ENCODE peak calls at places on chromosomes 5 and 9, in seven cellular contexts. T is cardiac muscle cell, V is HCT116, H is stomach, Z is tibial artery, R is mesenchymal stem cell, S is mammary epithelial cell. M is an unnamed sample.

GRCh38 chr5:40430112-40430725 is 249.5 kb upstream of the PTGER4 start:
- DNase-seq in Z (no peak), S (no peak), R (no peak), H (no peak), V (no peak), T (no peak), M (no peak)

GRCh38 chr5:169161022-169161680 is 139.8 kb downstream of the SLIT3 start:
- DNase-seq in H (no peak), R (peak), S (peak), T (peak), V (no peak), Z (peak), M (no peak)

GRCh38 chr5:13629218-13629617 is 315.3 kb downstream of the DNAH5 start:
- DNase-seq in R (no peak), Z (no peak), S (no peak), V (no peak), T (no peak), H (no peak), M (no peak)

GRCh38 chr9:30723656-30724055 is 1660.8 kb upstream of the ACO1 start:
- DNase-seq in V (no peak), S (peak), Z (no peak), H (no peak), T (no peak), R (no peak), M (no peak)

GRCh38 chr5:96562614-96563013 is 99.6 kb upstream of the CAST start:
- DNase-seq in H (no peak), Z (no peak), S (no peak), T (no peak), R (no peak), V (no peak), M (no peak)

GRCh38 chr9:124721109-124721850 is 49.8 kb downstream of the NR6A1 start:
- DNase-seq in H (no peak), T (no peak), S (no peak), R (peak), Z (no peak), V (peak), M (no peak)

GRCh38 chr9:131583836-131584555 is 38.7 kb downstream of the PRRT1B start:
- DNase-seq in S (no peak), V (no peak), H (no peak), R (no peak), Z (no peak), T (no peak), M (no peak)

GRCh38 chr5:69206528-69207190 is 17.3 kb downstream of the CENPH start:
- DNase-seq in Z (no peak), T (no peak), R (peak), S (peak), V (peak), H (peak), M (no peak)

GRCh38 chr5:135604046-135604445 is 25.3 kb upstream of the CXCL14 start:
- DNase-seq in H (no peak), V (no peak), R (no peak), S (no peak), T (no peak), Z (no peak), M (no peak)

GRCh38 chr5:80656425-80656824 is 1.6 kb upstream of the DHFR start:
- DNase-seq in H (no peak), V (no peak), T (no peak), R (peak), S (no peak), Z (no peak), M (no peak)

GRCh38 chr9:86557063-86557766 is 203.0 kb upstream of the TUT7 start:
- DNase-seq in R (peak), H (no peak), T (no peak), V (no peak), S (peak), Z (no peak), M (no peak)

GRCh38 chr9:36934478-36935065 is 99.5 kb downstream of the PAX5 start:
- DNase-seq in S (no peak), Z (no peak), R (no peak), V (no peak), T (no peak), H (peak), M (no peak)

GRCh38 chr9:130328349-130328801 is 62.8 kb downstream of the HMCN2 start:
- DNase-seq in T (no peak), R (peak), H (peak), Z (peak), V (no peak), S (no peak), M (no peak)

GRCh38 chr5:14160116-14160515 is 17.0 kb downstream of the TRIO start:
- DNase-seq in T (no peak), S (no peak), H (no peak), V (no peak), R (no peak), Z (no peak), M (no peak)

GRCh38 chr9:85156652-85157051 is 487.1 kb downstream of the NTRK2 start:
- DNase-seq in V (no peak), T (no peak), H (no peak), S (no peak), Z (no peak), R (no peak), M (no peak)

GRCh38 chr5:21171038-21171437 is 1183.0 kb upstream of the CDH18 start:
- DNase-seq in V (no peak), Z (no peak), T (no peak), S (no peak), H (no peak), R (no peak), M (no peak)

GRCh38 chr9:121294181-121294743 is 26.3 kb downstream of the GSN start:
- DNase-seq in R (no peak), Z (peak), S (no peak), V (no peak), H (no peak), T (no peak), M (no peak)

GRCh38 chr9:18826248-18826647 is 206.8 kb downstream of the SAXO1 start:
- DNase-seq in T (no peak), S (no peak), Z (no peak), R (no peak), V (no peak), H (no peak), M (no peak)

GRCh38 chr5:162444129-162444762 is 376.7 kb downstream of the GABRG2 start:
- DNase-seq in V (no peak), H (no peak), S (no peak), R (no peak), Z (no peak), T (no peak), M (no peak)

GRCh38 chr5:96752341-96753016 is 55.3 kb downstream of the ERAP1 start:
- DNase-seq in R (peak), Z (no peak), V (peak), H (no peak), T (peak), S (peak), M (peak)

GRCh38 chr5:124952079-124952478 is 205.6 kb upstream of the ZNF608 start:
- DNase-seq in H (peak), R (peak), Z (no peak), V (no peak), T (no peak), S (no peak), M (no peak)

DNA sequence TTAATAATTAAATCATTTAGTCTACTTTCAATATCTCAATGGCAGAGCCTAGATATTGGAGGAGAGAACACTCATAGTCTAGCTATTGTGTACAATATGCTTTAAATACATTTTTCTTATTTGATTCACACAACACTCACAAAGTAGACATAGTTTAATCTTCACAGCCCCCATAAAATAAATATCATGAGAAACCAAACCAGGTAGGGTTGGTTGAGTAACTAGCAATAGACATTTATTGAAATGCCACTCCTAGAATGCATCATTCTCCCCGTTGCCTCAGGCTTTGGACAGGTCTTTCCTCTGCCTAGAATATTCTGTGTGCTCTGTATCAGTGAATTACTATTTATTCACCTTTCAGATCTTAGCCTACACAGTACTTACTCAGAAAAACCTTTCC is 141.9 kb downstream of the CEMIP2 start:
- DNase-seq in H (no peak), Z (no peak), T (no peak), V (no peak), S (peak), R (no peak), M (no peak)
- H3K27ac ChIP-seq in H (no peak), Z (no peak), T (no peak), V (no peak), S (no peak), R (no peak), M (no peak)

DNA sequence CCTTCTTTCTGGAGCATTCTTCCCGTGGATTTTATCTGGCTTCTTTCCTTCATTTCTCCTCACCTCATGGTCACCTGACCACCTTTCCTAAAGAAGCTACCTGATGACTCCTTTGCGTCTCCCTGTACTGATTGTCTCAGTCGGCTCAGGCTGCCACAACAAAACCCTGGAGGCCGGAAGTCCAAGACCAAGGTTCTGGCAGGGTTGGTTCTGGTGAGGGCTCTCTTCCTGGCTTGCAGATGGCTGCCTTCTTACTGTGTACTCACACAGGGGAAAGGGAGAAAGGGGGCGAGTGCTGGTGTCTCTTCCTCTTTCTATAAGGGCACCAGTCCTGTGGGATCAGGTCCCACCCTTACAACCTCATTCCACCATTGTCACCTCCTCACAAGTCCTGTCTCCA is 140.0 kb downstream of the SYK start:
- DNase-seq in R (no peak), H (no peak), S (no peak), Z (no peak), V (no peak), T (no peak), M (no peak)
- H3K27ac ChIP-seq in R (no peak), H (no peak), S (peak), Z (no peak), V (no peak), T (no peak), M (no peak)

GRCh38 chr9:34663296-34663590 is 786 bp upstream of the CCL27 start:
- DNase-seq in Z (no peak), H (no peak), V (no peak), R (no peak), S (peak), T (no peak), M (no peak)

GRCh38 chr9:34665109-34665380 is 2.6 kb upstream of the CCL27 start:
- DNase-seq in V (no peak), H (no peak), R (no peak), T (no peak), Z (no peak), S (no peak), M (no peak)

GRCh38 chr9:34662544-34663295 is at the start of gene CCL27:
- DNase-seq in T (no peak), V (no peak), H (no peak), R (no peak), S (peak), Z (no peak), M (no peak)

GRCh38 chr9:34664281-34665108 is 2.0 kb upstream of the CCL27 start:
- DNase-seq in T (peak), H (peak), S (peak), Z (peak), R (peak), V (peak), M (peak)

GRCh38 chr9:34665381-34666250 is 3.2 kb upstream of the CCL27 start:
- DNase-seq in T (peak), Z (peak), V (peak), R (peak), S (peak), H (peak), M (peak)
- H3K27ac ChIP-seq in T (peak), Z (peak), V (peak), R (peak), S (peak), H (peak), M (peak)

DNA sequence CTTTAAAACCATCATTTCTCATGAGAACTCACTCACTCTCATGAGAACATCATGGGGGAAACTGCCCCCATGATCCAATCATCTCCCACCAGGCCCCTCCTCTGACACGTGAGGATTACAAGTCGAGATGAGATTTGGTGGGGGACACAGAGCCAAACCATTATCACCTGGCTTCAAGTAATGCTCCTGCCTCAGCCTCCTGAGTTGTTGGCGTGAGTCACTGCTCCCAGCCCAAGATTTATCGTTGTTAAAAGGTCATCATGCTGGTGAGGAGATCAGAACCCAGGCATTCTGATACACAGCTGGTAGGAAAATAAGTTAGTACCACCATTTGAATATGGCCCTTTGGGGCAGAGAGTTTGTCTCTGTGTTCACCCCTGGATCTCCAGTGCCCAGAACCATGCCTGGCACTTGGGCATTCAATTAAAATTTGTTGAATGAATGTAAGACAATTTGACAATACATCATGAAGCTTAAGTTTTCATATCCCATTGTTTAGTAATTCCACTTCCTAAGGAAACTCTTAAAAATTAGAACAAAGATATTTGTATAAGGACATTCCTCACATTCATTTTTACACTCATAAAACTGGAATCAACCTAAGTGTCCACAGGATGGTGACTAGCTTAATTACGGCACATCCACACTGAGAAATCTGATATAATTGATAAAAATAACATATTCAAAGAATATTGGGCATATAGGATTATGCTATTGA is 58.0 kb upstream of the COL15A1 start:
- DNase-seq in S (no peak), T (no peak), Z (no peak), H (no peak), R (no peak), V (no peak), M (no peak)
- H3K27ac ChIP-seq in S (no peak), T (no peak), Z (no peak), H (no peak), R (no peak), V (no peak), M (no peak)

GRCh38 chr5:103111458-103111857 is 8.5 kb downstream of the GIN1 start:
- DNase-seq in S (no peak), V (no peak), H (no peak), R (no peak), T (no peak), Z (no peak), M (no peak)
- H3K27ac ChIP-seq in S (no peak), V (no peak), H (no peak), R (no peak), T (no peak), Z (no peak), M (no peak)

DNA sequence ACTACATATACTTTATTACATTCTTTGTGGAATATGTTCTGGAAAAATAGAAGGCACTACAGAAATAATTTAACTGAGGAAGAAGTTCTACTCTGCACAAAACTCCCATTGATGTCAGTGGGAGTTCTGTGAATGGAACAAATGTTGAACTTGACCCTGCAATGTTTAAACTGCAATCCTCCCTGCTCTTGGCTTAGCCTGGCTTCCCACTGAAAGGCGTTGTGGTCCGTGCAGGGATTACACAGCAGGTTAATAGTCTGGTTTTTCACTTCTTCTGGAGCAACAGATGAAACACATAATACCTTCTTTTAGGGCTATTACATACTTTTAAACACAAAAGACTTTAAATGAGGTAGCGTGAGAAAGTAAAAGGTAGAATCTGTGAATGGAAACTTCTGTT is 12.9 kb upstream of the ERBIN start:
- DNase-seq in R (peak), S (no peak), H (no peak), T (peak), Z (no peak), V (no peak), M (no peak)
- H3K27ac ChIP-seq in R (no peak), S (no peak), H (no peak), T (no peak), Z (no peak), V (no peak), M (no peak)

GRCh38 chr9:109051733-109052132 is 38.4 kb upstream of the CTNNAL1 start:
- DNase-seq in H (no peak), R (no peak), T (no peak), Z (no peak), V (no peak), S (no peak), M (no peak)

GRCh38 chr9:109048822-109049221 is 35.5 kb upstream of the CTNNAL1 start:
- DNase-seq in Z (no peak), R (no peak), H (no peak), T (no peak), S (no peak), V (no peak), M (no peak)

GRCh38 chr9:109050444-109050843 is 37.1 kb upstream of the CTNNAL1 start:
- DNase-seq in H (no peak), V (no peak), S (no peak), Z (no peak), R (no peak), T (no peak), M (no peak)

GRCh38 chr9:109047259-109047658 is 34.0 kb upstream of the CTNNAL1 start:
- DNase-seq in V (no peak), Z (no peak), H (no peak), R (no peak), T (no peak), S (no peak), M (no peak)

GRCh38 chr9:109052416-109052815 is 39.1 kb upstream of the CTNNAL1 start:
- DNase-seq in V (no peak), R (no peak), Z (no peak), S (no peak), T (no peak), H (no peak), M (no peak)
- H3K27ac ChIP-seq in V (no peak), R (no peak), Z (no peak), S (no peak), T (peak), H (no peak), M (no peak)

M was measured in substantia nigra.